ENCODE peak calls at places on chromosome 17, in eight cellular contexts. S is heart left ventricle; U is RWPE1; E is keratinocyte; I is CD8-positive, alpha-beta memory T cell; K is tibial nerve; D is colonic mucosa; T is CD8-positive, alpha-beta T cell. Q is an unnamed sample.

GRCh38 chr17:72725432-72726068 is 366.9 kb downstream of the SLC39A11 start:
- DNase-seq in D (peak; percentile 52), U (peak; percentile 48), E (peak; percentile 42), T (peak; percentile 41), I (peak; percentile 8), S (peak; percentile 39), K (no peak), Q (no peak)

GRCh38 chr17:14261406-14261805 is 24.7 kb upstream of the CDRT15 start:
- DNase-seq in I (no peak), K (no peak), T (no peak), D (no peak), E (no peak), U (no peak), S (no peak), Q (no peak)

GRCh38 chr17:4161179-4161559 is 18.2 kb downstream of the CYB5D2 start:
- DNase-seq in I (no peak), K (peak; percentile 46), E (peak; percentile 42), D (no peak), U (peak; percentile 90), S (no peak), T (no peak), Q (no peak)

GRCh38 chr17:72465191-72466024 is 344.6 kb downstream of the SOX9 start:
- DNase-seq in K (no peak), I (no peak), E (peak; percentile 86), T (no peak), U (peak; percentile 91), S (no peak), D (peak; percentile 79), Q (no peak)

GRCh38 chr17:64152428-64153125 is 22.6 kb upstream of the ERN1 start:
- DNase-seq in I (no peak), D (no peak), S (no peak), U (no peak), K (no peak), E (no peak), T (no peak), Q (no peak)

GRCh38 chr17:6654816-6655731 is 3.5 kb downstream of the C17orf100 start:
- DNase-seq in K (no peak), E (no peak), D (peak; percentile 75), T (no peak), I (no peak), U (peak; percentile 74), S (no peak), Q (peak; percentile 28)

GRCh38 chr17:74770498-74771318 is 5.4 kb downstream of the NAT9 start:
- DNase-seq in I (peak; percentile 65), D (peak; percentile 82), S (peak; percentile 61), T (peak; percentile 72), E (no peak), U (peak; percentile 69), K (peak; percentile 50), Q (no peak)

GRCh38 chr17:81735181-81736102 is 23.4 kb downstream of the SLC25A10 start:
- DNase-seq in D (peak; percentile 74), S (no peak), K (no peak), U (no peak), T (no peak), E (no peak), I (no peak), Q (no peak)

GRCh38 chr17:8951210-8951609 is 14.3 kb downstream of the PIK3R5 start:
- DNase-seq in S (no peak), K (no peak), U (no peak), D (no peak), T (no peak), I (no peak), E (no peak), Q (no peak)

GRCh38 chr17:20026960-20027359 is 17.8 kb downstream of the SPECC1 start:
- DNase-seq in I (no peak), U (no peak), T (no peak), S (no peak), D (no peak), K (no peak), E (no peak), Q (no peak)

GRCh38 chr17:7589204-7589868 is 558 bp downstream of the SOX15 start:
- DNase-seq in S (peak; percentile 82), T (peak; percentile 44), U (peak; percentile 71), E (no peak), K (peak; percentile 83), D (peak; percentile 82), I (peak; percentile 37), Q (peak; percentile 70)

GRCh38 chr17:32266389-32267269 is 997 bp downstream of the RHBDL3 start:
- DNase-seq in S (no peak), D (no peak), T (no peak), E (no peak), K (no peak), U (no peak), I (no peak), Q (no peak)

GRCh38 chr17:64174686-64175456 is 44.9 kb upstream of the ERN1 start:
- DNase-seq in I (no peak), K (no peak), T (no peak), S (no peak), D (no peak), E (no peak), U (no peak), Q (peak; percentile 57)

GRCh38 chr17:33140413-33141099 is 148.9 kb downstream of the SPACA3 start:
- DNase-seq in I (no peak), S (no peak), D (no peak), E (no peak), K (no peak), U (no peak), T (no peak), Q (no peak)

GRCh38 chr17:16120937-16121336 is 94.4 kb downstream of the NCOR1 start:
- DNase-seq in K (no peak), U (no peak), I (no peak), S (no peak), E (no peak), D (no peak), T (no peak), Q (no peak)

GRCh38 chr17:42288078-42288984 is at the start of gene STAT5A:
- DNase-seq in D (peak; percentile 86), I (peak; percentile 77), E (no peak), S (peak; percentile 92), K (peak; percentile 83), U (peak; percentile 65), T (peak; percentile 68), Q (peak; percentile 35)

GRCh38 chr17:34146440-34147043 is 108.5 kb upstream of the CCL2 start:
- DNase-seq in E (peak; percentile 13), K (no peak), U (peak; percentile 59), T (peak; percentile 7), S (no peak), I (peak; percentile 30), D (peak; percentile 72), Q (peak; percentile 17)

GRCh38 chr17:67679225-67679624 is 38.5 kb upstream of the NOL11 start:
- DNase-seq in D (no peak), K (no peak), E (no peak), U (no peak), T (no peak), I (no peak), S (no peak), Q (no peak)
- H3K27ac ChIP-seq in D (no peak overlapping the region), K (no peak overlapping the region), E (no peak overlapping the region), U (no peak overlapping the region), T (no peak overlapping the region), I (no peak overlapping the region), S (no peak overlapping the region), Q (no peak overlapping the region)

GRCh38 chr17:68611353-68612227 is 10.4 kb upstream of the FAM20A start:
- DNase-seq in T (no peak), I (no peak), U (no peak), K (no peak), E (no peak), D (no peak), S (no peak), Q (no peak)

GRCh38 chr17:68608515-68609130 is 7.5 kb upstream of the FAM20A start:
- DNase-seq in S (no peak), I (no peak), D (no peak), E (no peak), T (no peak), K (no peak), U (no peak), Q (no peak)

GRCh38 chr17:68612923-68613292 is 11.7 kb upstream of the FAM20A start:
- DNase-seq in E (no peak), U (no peak), T (no peak), I (no peak), K (no peak), D (no peak), S (no peak), Q (no peak)

GRCh38 chr17:68612228-68612922 is 11.2 kb upstream of the FAM20A start:
- DNase-seq in T (no peak), U (no peak), D (no peak), S (no peak), I (no peak), E (no peak), K (no peak), Q (no peak)

DNA sequence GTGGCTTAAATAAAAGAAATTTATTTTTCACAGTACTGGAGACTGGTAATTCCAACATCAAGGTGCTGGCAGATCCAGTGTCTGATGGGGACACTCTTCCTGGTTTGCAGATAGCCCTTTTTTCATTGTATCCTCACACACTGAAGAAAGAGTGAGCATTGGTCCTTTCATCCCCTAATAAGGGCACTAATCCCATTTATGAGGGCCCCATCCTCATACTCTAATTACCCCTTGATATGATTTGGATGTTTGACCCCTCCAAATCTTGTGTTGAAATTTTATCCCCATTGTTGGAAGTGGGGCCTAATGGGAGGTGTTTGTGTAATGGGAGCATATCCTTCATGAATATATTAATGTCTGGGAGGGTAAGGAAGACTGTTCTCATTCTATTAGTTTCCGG is 9.4 kb upstream of the FAM20A start:
- DNase-seq in U (no peak), E (no peak), S (no peak), K (no peak), I (no peak), D (no peak), T (no peak), Q (no peak)
- H3K27ac ChIP-seq in U (no peak overlapping the region), E (no peak overlapping the region), S (no peak overlapping the region), K (no peak overlapping the region), I (no peak overlapping the region), D (no peak overlapping the region), T (no peak overlapping the region), Q (no peak overlapping the region)

GRCh38 chr17:2070241-2071023 is 15.5 kb downstream of the HIC1 start:
- DNase-seq in U (no peak), I (no peak), E (no peak), D (no peak), S (no peak), T (no peak), K (no peak), Q (no peak)
- H3K27ac ChIP-seq in U (peak overlapping the region; percentile 26), I (no peak overlapping the region), E (no peak overlapping the region), D (peak overlapping the region; percentile 45), S (peak overlapping the region; percentile 94), T (no peak overlapping the region), K (no peak overlapping the region), Q (peak overlapping the region; percentile 90)

DNA sequence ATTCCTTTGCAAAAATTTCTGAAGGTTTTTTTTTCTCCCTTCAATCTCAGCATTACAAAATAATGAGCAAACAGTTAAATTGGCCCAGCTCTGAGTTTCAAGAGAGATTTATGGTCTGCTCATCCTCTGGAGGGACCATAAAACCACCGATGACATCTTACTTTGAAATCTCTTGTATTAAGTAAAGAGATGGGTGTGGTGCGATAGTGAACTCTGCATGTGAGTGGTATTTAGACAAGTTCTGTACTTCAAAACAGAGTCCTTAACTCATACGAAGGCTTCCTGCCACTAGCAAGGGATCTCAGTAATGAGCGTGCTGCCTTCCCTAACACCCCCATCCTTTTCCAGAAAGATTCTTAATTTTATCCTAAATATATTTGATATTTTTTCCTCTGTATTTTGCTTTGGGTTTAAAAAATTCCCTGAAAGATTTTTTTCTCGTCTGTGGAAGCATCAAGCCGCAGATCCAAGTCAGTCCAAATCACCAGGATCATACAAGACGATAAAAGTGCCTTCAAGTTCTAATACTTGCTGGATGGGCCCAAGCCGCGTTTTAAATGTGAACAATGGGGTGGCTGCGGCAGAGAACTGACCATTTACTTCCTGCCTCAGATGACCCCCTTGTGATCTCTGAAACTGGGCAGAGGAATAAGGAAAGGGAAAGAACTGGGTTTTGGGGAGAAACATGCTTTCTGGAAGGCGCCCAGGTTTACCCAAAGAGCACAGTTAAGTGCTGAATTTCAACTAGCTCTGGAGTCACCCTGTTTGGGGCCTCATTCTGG is 1.9 kb downstream of the FAM20A start:
- DNase-seq in U (no peak), I (no peak), D (no peak), K (no peak), T (no peak), S (no peak), E (no peak), Q (no peak)
- H3K27ac ChIP-seq in U (peak overlapping the region; percentile 68), I (no peak overlapping the region), D (peak overlapping the region; percentile 48), K (peak overlapping the region; percentile 56), T (no peak overlapping the region), S (peak overlapping the region; percentile 75), E (no peak overlapping the region), Q (no peak overlapping the region)